ENCODE peak calls at places on chromosomes 4 and X, in seven cellular contexts. One of them, this sample, is unnamed.

GRCh38 chr4:151575646-151576045 is 166.7 kb downstream of the FHIP1A start:
- DNase-seq in A549: no peak
- DNase-seq in AG04450: no peak
- DNase-seq in ovary: no peak
- DNase-seq in AG10803: no peak
- DNase-seq in kidney: no peak
- DNase-seq in fibroblast of the aortic adventitia: peak
- DNase-seq in this sample: no peak

GRCh38 chr4:17398805-17399204 is 113.1 kb downstream of the QDPR start:
- DNase-seq in A549: no peak
- DNase-seq in AG04450: no peak
- DNase-seq in ovary: no peak
- DNase-seq in AG10803: no peak
- DNase-seq in kidney: no peak
- DNase-seq in fibroblast of the aortic adventitia: no peak
- DNase-seq in this sample: no peak

GRCh38 chr4:167622481-167623240 is 388.4 kb upstream of the SPOCK3 start:
- DNase-seq in A549: peak
- DNase-seq in AG04450: peak
- DNase-seq in ovary: no peak
- DNase-seq in AG10803: peak
- DNase-seq in kidney: no peak
- DNase-seq in fibroblast of the aortic adventitia: peak
- DNase-seq in this sample: peak

GRCh38 chr4:132333723-132334045 is 815.4 kb upstream of the PCDH10 start:
- DNase-seq in A549: no peak
- DNase-seq in AG04450: no peak
- DNase-seq in ovary: no peak
- DNase-seq in AG10803: no peak
- DNase-seq in kidney: no peak
- DNase-seq in fibroblast of the aortic adventitia: peak
- DNase-seq in this sample: no peak

GRCh38 chr4:123706961-123707360 is 310.4 kb downstream of the SPRY1 start:
- DNase-seq in A549: no peak
- DNase-seq in AG04450: no peak
- DNase-seq in ovary: no peak
- DNase-seq in AG10803: peak
- DNase-seq in kidney: no peak
- DNase-seq in fibroblast of the aortic adventitia: no peak
- DNase-seq in this sample: no peak

GRCh38 chrX:70253377-70254062 is 6.5 kb downstream of the P2RY4 start:
- DNase-seq in A549: no peak
- DNase-seq in AG04450: no peak
- DNase-seq in ovary: no peak
- DNase-seq in AG10803: no peak
- DNase-seq in kidney: no peak
- DNase-seq in fibroblast of the aortic adventitia: no peak
- DNase-seq in this sample: peak

GRCh38 chr4:169256101-169256612 is 14.6 kb downstream of the SH3RF1 start:
- DNase-seq in A549: no peak
- DNase-seq in AG04450: no peak
- DNase-seq in ovary: no peak
- DNase-seq in AG10803: peak
- DNase-seq in kidney: no peak
- DNase-seq in fibroblast of the aortic adventitia: no peak
- DNase-seq in this sample: no peak

GRCh38 chrX:45449982-45450381 is 249.3 kb upstream of the DIPK2B start:
- DNase-seq in A549: no peak
- DNase-seq in AG04450: no peak
- DNase-seq in ovary: no peak
- DNase-seq in AG10803: peak
- DNase-seq in kidney: no peak
- DNase-seq in fibroblast of the aortic adventitia: peak
- DNase-seq in this sample: peak

GRCh38 chr4:3263053-3263958 is 14.3 kb downstream of the MSANTD1 start:
- DNase-seq in A549: no peak
- DNase-seq in AG04450: no peak
- DNase-seq in ovary: no peak
- DNase-seq in AG10803: no peak
- DNase-seq in kidney: peak
- DNase-seq in fibroblast of the aortic adventitia: no peak
- DNase-seq in this sample: no peak

GRCh38 chrX:123830309-123830708 is 29.5 kb upstream of the XIAP start:
- DNase-seq in A549: peak
- DNase-seq in AG04450: no peak
- DNase-seq in ovary: no peak
- DNase-seq in AG10803: peak
- DNase-seq in kidney: peak
- DNase-seq in fibroblast of the aortic adventitia: no peak
- DNase-seq in this sample: no peak

GRCh38 chr4:82524570-82525152 is 37.1 kb downstream of the TMEM150C start:
- DNase-seq in A549: no peak
- DNase-seq in AG04450: no peak
- DNase-seq in ovary: no peak
- DNase-seq in AG10803: no peak
- DNase-seq in kidney: no peak
- DNase-seq in fibroblast of the aortic adventitia: no peak
- DNase-seq in this sample: no peak

GRCh38 chr4:139015948-139016451 is 419 bp downstream of the NOCT start:
- DNase-seq in A549: peak
- DNase-seq in AG04450: no peak
- DNase-seq in ovary: peak
- DNase-seq in AG10803: peak
- DNase-seq in kidney: peak
- DNase-seq in fibroblast of the aortic adventitia: peak
- DNase-seq in this sample: no peak

GRCh38 chrX:96982159-96982558 is 98.5 kb downstream of the RPA4 start:
- DNase-seq in A549: no peak
- DNase-seq in AG04450: no peak
- DNase-seq in ovary: no peak
- DNase-seq in AG10803: no peak
- DNase-seq in kidney: no peak
- DNase-seq in fibroblast of the aortic adventitia: peak
- DNase-seq in this sample: no peak

GRCh38 chrX:9438950-9439494 is 25.8 kb upstream of the TBL1X start:
- DNase-seq in A549: no peak
- DNase-seq in AG04450: no peak
- DNase-seq in ovary: no peak
- DNase-seq in AG10803: no peak
- DNase-seq in kidney: no peak
- DNase-seq in fibroblast of the aortic adventitia: no peak
- DNase-seq in this sample: no peak

GRCh38 chr4:152220201-152220666 is 315.7 kb downstream of the FBXW7 start:
- DNase-seq in A549: no peak
- DNase-seq in AG04450: no peak
- DNase-seq in ovary: no peak
- DNase-seq in AG10803: peak
- DNase-seq in kidney: no peak
- DNase-seq in fibroblast of the aortic adventitia: peak
- DNase-seq in this sample: peak

GRCh38 chr4:99754756-99755155 is 61.9 kb upstream of the DAPP1 start:
- DNase-seq in A549: no peak
- DNase-seq in AG04450: no peak
- DNase-seq in ovary: no peak
- DNase-seq in AG10803: peak
- DNase-seq in kidney: no peak
- DNase-seq in fibroblast of the aortic adventitia: no peak
- DNase-seq in this sample: no peak

GRCh38 chr4:94595880-94596483 is 144.2 kb downstream of the PDLIM5 start:
- DNase-seq in A549: peak
- DNase-seq in AG04450: peak
- DNase-seq in ovary: no peak
- DNase-seq in AG10803: peak
- DNase-seq in kidney: no peak
- DNase-seq in fibroblast of the aortic adventitia: peak
- DNase-seq in this sample: no peak

GRCh38 chr4:37001688-37002436 is 242.7 kb upstream of the NWD2 start:
- DNase-seq in A549: no peak
- DNase-seq in AG04450: no peak
- DNase-seq in ovary: no peak
- DNase-seq in AG10803: no peak
- DNase-seq in kidney: no peak
- DNase-seq in fibroblast of the aortic adventitia: no peak
- DNase-seq in this sample: no peak

GRCh38 chr4:148292596-148293175 is 149.5 kb downstream of the NR3C2 start:
- DNase-seq in A549: no peak
- DNase-seq in AG04450: no peak
- DNase-seq in ovary: no peak
- DNase-seq in AG10803: no peak
- DNase-seq in kidney: no peak
- DNase-seq in fibroblast of the aortic adventitia: no peak
- DNase-seq in this sample: no peak

GRCh38 chr4:83561381-83561780 is 25.5 kb downstream of the GPAT3 start:
- DNase-seq in A549: peak
- DNase-seq in AG04450: no peak
- DNase-seq in ovary: no peak
- DNase-seq in AG10803: peak
- DNase-seq in kidney: no peak
- DNase-seq in fibroblast of the aortic adventitia: peak
- DNase-seq in this sample: peak

GRCh38 chr4:140135529-140136021 is 18.4 kb downstream of the MAML3 start:
- DNase-seq in A549: peak
- DNase-seq in AG04450: no peak
- DNase-seq in ovary: peak
- DNase-seq in AG10803: peak
- DNase-seq in kidney: peak
- DNase-seq in fibroblast of the aortic adventitia: no peak
- DNase-seq in this sample: no peak

GRCh38 chr4:17664755-17665154 is 50.3 kb downstream of the MED28 start:
- DNase-seq in A549: no peak
- DNase-seq in AG04450: no peak
- DNase-seq in ovary: no peak
- DNase-seq in AG10803: no peak
- DNase-seq in kidney: no peak
- DNase-seq in fibroblast of the aortic adventitia: no peak
- DNase-seq in this sample: no peak

GRCh38 chr4:8528713-8529112 is 51.5 kb upstream of the GPR78 start:
- DNase-seq in A549: peak
- DNase-seq in AG04450: no peak
- DNase-seq in ovary: no peak
- DNase-seq in AG10803: peak
- DNase-seq in kidney: no peak
- DNase-seq in fibroblast of the aortic adventitia: peak
- DNase-seq in this sample: no peak

DNA sequence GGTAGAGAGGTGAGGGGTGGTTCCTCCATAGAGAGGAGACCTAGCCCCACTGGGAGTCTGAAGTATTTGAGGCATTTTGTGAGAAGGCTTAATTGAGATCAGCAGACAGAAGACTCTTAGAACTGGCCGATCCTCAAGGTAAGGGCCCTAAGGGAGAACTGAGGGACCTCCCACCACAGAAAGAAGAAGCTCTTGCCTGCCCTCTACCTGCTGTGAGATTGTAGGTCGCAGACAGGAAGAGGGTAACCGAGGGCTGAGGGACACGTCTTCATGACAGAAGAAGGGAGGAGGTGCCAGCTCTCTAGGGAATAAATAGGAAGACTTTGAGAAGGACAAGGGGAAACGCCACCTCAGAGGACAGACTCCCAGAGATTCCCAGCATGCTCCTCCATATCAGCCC is 24.1 kb upstream of the MAGEC1 start:
- DNase-seq in A549: no peak
- DNase-seq in AG04450: no peak
- DNase-seq in ovary: no peak
- DNase-seq in AG10803: no peak
- DNase-seq in kidney: no peak
- DNase-seq in fibroblast of the aortic adventitia: no peak
- DNase-seq in this sample: no peak
- TF ChIP-seq CTCF in A549: no peak
- TF ChIP-seq CTCF in AG04450: no peak
- TF ChIP-seq CTCF in ovary: no peak
- TF ChIP-seq CTCF in AG10803: no peak
- TF ChIP-seq CTCF in kidney: no peak
- TF ChIP-seq CTCF in fibroblast of the aortic adventitia: no peak
- TF ChIP-seq CTCF in this sample: no peak

GRCh38 chr4:61202638-61203495 is 2.7 kb downstream of the ADGRL3 start:
- DNase-seq in A549: no peak
- DNase-seq in AG04450: no peak
- DNase-seq in ovary: no peak
- DNase-seq in AG10803: no peak
- DNase-seq in kidney: no peak
- DNase-seq in fibroblast of the aortic adventitia: no peak
- DNase-seq in this sample: no peak
- H3K4me3 ChIP-seq in A549: no peak
- H3K4me3 ChIP-seq in AG04450: peak
- H3K4me3 ChIP-seq in ovary: peak
- H3K4me3 ChIP-seq in AG10803: no peak
- H3K4me3 ChIP-seq in kidney: peak
- H3K4me3 ChIP-seq in fibroblast of the aortic adventitia: no peak
- H3K4me3 ChIP-seq in this sample: peak

GRCh38 chrX:152813211-152813610 is 17.3 kb downstream of the CETN2 start:
- DNase-seq in A549: no peak
- DNase-seq in AG04450: no peak
- DNase-seq in ovary: no peak
- DNase-seq in AG10803: no peak
- DNase-seq in kidney: no peak
- DNase-seq in fibroblast of the aortic adventitia: no peak
- DNase-seq in this sample: no peak

GRCh38 chrX:152819732-152820131 is 10.8 kb downstream of the CETN2 start:
- DNase-seq in A549: no peak
- DNase-seq in AG04450: peak
- DNase-seq in ovary: no peak
- DNase-seq in AG10803: peak
- DNase-seq in kidney: no peak
- DNase-seq in fibroblast of the aortic adventitia: peak
- DNase-seq in this sample: no peak

GRCh38 chrX:152819271-152819670 is 11.3 kb downstream of the CETN2 start:
- DNase-seq in A549: no peak
- DNase-seq in AG04450: no peak
- DNase-seq in ovary: no peak
- DNase-seq in AG10803: no peak
- DNase-seq in kidney: no peak
- DNase-seq in fibroblast of the aortic adventitia: peak
- DNase-seq in this sample: no peak

GRCh38 chrX:152814048-152814447 is 16.5 kb downstream of the CETN2 start:
- DNase-seq in A549: no peak
- DNase-seq in AG04450: no peak
- DNase-seq in ovary: no peak
- DNase-seq in AG10803: no peak
- DNase-seq in kidney: no peak
- DNase-seq in fibroblast of the aortic adventitia: no peak
- DNase-seq in this sample: no peak

GRCh38 chrX:152817082-152817744 is 13.3 kb downstream of the CETN2 start:
- DNase-seq in A549: peak
- DNase-seq in AG04450: peak
- DNase-seq in ovary: no peak
- DNase-seq in AG10803: peak
- DNase-seq in kidney: no peak
- DNase-seq in fibroblast of the aortic adventitia: peak
- DNase-seq in this sample: no peak
- TF ChIP-seq CTCF in A549: peak
- TF ChIP-seq CTCF in AG04450: peak
- TF ChIP-seq CTCF in ovary: no peak
- TF ChIP-seq CTCF in AG10803: peak
- TF ChIP-seq CTCF in kidney: peak
- TF ChIP-seq CTCF in fibroblast of the aortic adventitia: peak
- TF ChIP-seq CTCF in this sample: peak

DNA sequence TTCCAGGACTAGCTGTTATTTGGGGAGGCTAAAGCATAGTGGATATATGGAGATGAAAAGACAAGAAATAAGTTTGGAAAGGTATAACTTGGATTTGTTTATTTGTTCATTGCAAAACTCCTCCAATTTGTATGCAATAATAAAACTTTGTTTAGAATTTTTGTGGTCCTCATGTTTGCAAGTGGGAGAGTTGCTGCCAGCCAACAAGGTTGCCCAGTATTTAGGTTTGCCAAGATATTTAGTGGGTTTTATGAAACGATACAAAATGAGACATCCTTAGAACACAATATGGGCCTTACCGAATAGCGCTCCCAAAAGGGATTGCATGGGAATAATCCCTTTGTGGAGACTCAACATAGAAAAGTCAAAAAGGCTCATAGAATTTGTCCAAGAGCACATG is 162.1 kb downstream of the INPP4B start:
- DNase-seq in A549: no peak
- DNase-seq in AG04450: no peak
- DNase-seq in ovary: no peak
- DNase-seq in AG10803: peak
- DNase-seq in kidney: no peak
- DNase-seq in fibroblast of the aortic adventitia: no peak
- DNase-seq in this sample: no peak
- H3K4me3 ChIP-seq in A549: no peak
- H3K4me3 ChIP-seq in AG04450: no peak
- H3K4me3 ChIP-seq in ovary: no peak
- H3K4me3 ChIP-seq in AG10803: no peak
- H3K4me3 ChIP-seq in kidney: no peak
- H3K4me3 ChIP-seq in fibroblast of the aortic adventitia: no peak
- H3K4me3 ChIP-seq in this sample: no peak

This sample was measured in keratinocyte.